ENCODE peak calls at places on chromosomes 1 and 21, in four cellular contexts. One of them, this sample, is unnamed.

GRCh38 chr1:32989160-32989894 is 24.7 kb upstream of the RNF19B start:
- DNase-seq in activated naive CD8-positive, alpha-beta T cell treated with anti-CD3 and anti-CD28 coated beads, Interleukin-2, amount 50 U/mL, for 24 hours: peak; percentile 61
- DNase-seq in renal cortical epithelial cell: peak; percentile 95
- DNase-seq in LoVo: peak; percentile 49
- DNase-seq in this sample: peak; percentile 72

GRCh38 chr1:243253927-243254232 is 1.2 kb downstream of the CEP170 start:
- DNase-seq in activated naive CD8-positive, alpha-beta T cell treated with anti-CD3 and anti-CD28 coated beads, Interleukin-2, amount 50 U/mL, for 24 hours: no peak
- DNase-seq in LoVo: no peak
- DNase-seq in renal cortical epithelial cell: no peak
- DNase-seq in this sample: no peak

GRCh38 chr21:44737706-44738354 is 26.5 kb upstream of the TSPEAR start:
- DNase-seq in activated naive CD8-positive, alpha-beta T cell treated with anti-CD3 and anti-CD28 coated beads, Interleukin-2, amount 50 U/mL, for 24 hours: no peak
- DNase-seq in renal cortical epithelial cell: no peak
- DNase-seq in LoVo: no peak
- DNase-seq in this sample: no peak

GRCh38 chr1:241560511-241561187 is 28.5 kb downstream of the KMO start:
- DNase-seq in LoVo: no peak
- DNase-seq in activated naive CD8-positive, alpha-beta T cell treated with anti-CD3 and anti-CD28 coated beads, Interleukin-2, amount 50 U/mL, for 24 hours: no peak
- DNase-seq in renal cortical epithelial cell: peak; percentile 81
- DNase-seq in this sample: no peak

GRCh38 chr1:14887044-14887443 is 266.5 kb upstream of the TMEM51 start:
- DNase-seq in activated naive CD8-positive, alpha-beta T cell treated with anti-CD3 and anti-CD28 coated beads, Interleukin-2, amount 50 U/mL, for 24 hours: no peak
- DNase-seq in LoVo: no peak
- DNase-seq in renal cortical epithelial cell: no peak
- DNase-seq in this sample: no peak

GRCh38 chr1:43990271-43991199 is 864 bp upstream of the CCDC24 start:
- DNase-seq in LoVo: no peak
- DNase-seq in activated naive CD8-positive, alpha-beta T cell treated with anti-CD3 and anti-CD28 coated beads, Interleukin-2, amount 50 U/mL, for 24 hours: no peak
- DNase-seq in renal cortical epithelial cell: no peak
- DNase-seq in this sample: no peak

GRCh38 chr21:42563261-42564045 is 49.8 kb downstream of the SLC37A1 start:
- DNase-seq in activated naive CD8-positive, alpha-beta T cell treated with anti-CD3 and anti-CD28 coated beads, Interleukin-2, amount 50 U/mL, for 24 hours: no peak
- DNase-seq in renal cortical epithelial cell: no peak
- DNase-seq in LoVo: no peak
- DNase-seq in this sample: no peak

GRCh38 chr1:16302709-16303627 is 49.3 kb downstream of the FBXO42 start:
- DNase-seq in renal cortical epithelial cell: no peak
- DNase-seq in LoVo: no peak
- DNase-seq in activated naive CD8-positive, alpha-beta T cell treated with anti-CD3 and anti-CD28 coated beads, Interleukin-2, amount 50 U/mL, for 24 hours: no peak
- DNase-seq in this sample: no peak

GRCh38 chr1:93614550-93615200 is 67.0 kb downstream of the BCAR3 start:
- DNase-seq in renal cortical epithelial cell: no peak
- DNase-seq in activated naive CD8-positive, alpha-beta T cell treated with anti-CD3 and anti-CD28 coated beads, Interleukin-2, amount 50 U/mL, for 24 hours: no peak
- DNase-seq in LoVo: peak; percentile 52
- DNase-seq in this sample: no peak

GRCh38 chr21:41678944-41679343 is 87.9 kb downstream of the RIPK4 start:
- DNase-seq in activated naive CD8-positive, alpha-beta T cell treated with anti-CD3 and anti-CD28 coated beads, Interleukin-2, amount 50 U/mL, for 24 hours: no peak
- DNase-seq in renal cortical epithelial cell: peak; percentile 99
- DNase-seq in LoVo: peak; percentile 99
- DNase-seq in this sample: peak; percentile 99

GRCh38 chr1:41423511-41424191 is 60.8 kb downstream of the EDN2 start:
- DNase-seq in activated naive CD8-positive, alpha-beta T cell treated with anti-CD3 and anti-CD28 coated beads, Interleukin-2, amount 50 U/mL, for 24 hours: no peak
- DNase-seq in LoVo: no peak
- DNase-seq in renal cortical epithelial cell: no peak
- DNase-seq in this sample: no peak

GRCh38 chr1:3038113-3038551 is 16.9 kb downstream of the ACTRT2 start:
- DNase-seq in activated naive CD8-positive, alpha-beta T cell treated with anti-CD3 and anti-CD28 coated beads, Interleukin-2, amount 50 U/mL, for 24 hours: no peak
- DNase-seq in renal cortical epithelial cell: no peak
- DNase-seq in LoVo: no peak
- DNase-seq in this sample: no peak

GRCh38 chr1:201213106-201213770 is 22.6 kb downstream of the IGFN1 start:
- DNase-seq in renal cortical epithelial cell: no peak
- DNase-seq in activated naive CD8-positive, alpha-beta T cell treated with anti-CD3 and anti-CD28 coated beads, Interleukin-2, amount 50 U/mL, for 24 hours: no peak
- DNase-seq in LoVo: no peak
- DNase-seq in this sample: no peak

GRCh38 chr1:81424056-81424455 is 376.7 kb upstream of the ADGRL2 start:
- DNase-seq in renal cortical epithelial cell: no peak
- DNase-seq in activated naive CD8-positive, alpha-beta T cell treated with anti-CD3 and anti-CD28 coated beads, Interleukin-2, amount 50 U/mL, for 24 hours: no peak
- DNase-seq in LoVo: no peak
- DNase-seq in this sample: no peak

GRCh38 chr1:160813215-160813614 is 17.2 kb downstream of the LY9 start:
- DNase-seq in LoVo: peak; percentile 80
- DNase-seq in activated naive CD8-positive, alpha-beta T cell treated with anti-CD3 and anti-CD28 coated beads, Interleukin-2, amount 50 U/mL, for 24 hours: no peak
- DNase-seq in renal cortical epithelial cell: peak; percentile 50
- DNase-seq in this sample: peak; percentile 67

GRCh38 chr1:238777551-238777950 is 608.8 kb upstream of the CHRM3 start:
- DNase-seq in renal cortical epithelial cell: peak; percentile 42
- DNase-seq in LoVo: no peak
- DNase-seq in activated naive CD8-positive, alpha-beta T cell treated with anti-CD3 and anti-CD28 coated beads, Interleukin-2, amount 50 U/mL, for 24 hours: no peak
- DNase-seq in this sample: no peak

GRCh38 chr1:116990612-116991151 is 10.9 kb upstream of the CD101 start:
- DNase-seq in activated naive CD8-positive, alpha-beta T cell treated with anti-CD3 and anti-CD28 coated beads, Interleukin-2, amount 50 U/mL, for 24 hours: no peak
- DNase-seq in renal cortical epithelial cell: peak; percentile 63
- DNase-seq in LoVo: no peak
- DNase-seq in this sample: no peak

GRCh38 chr1:48532976-48533375 is 61.0 kb upstream of the SPATA6 start:
- DNase-seq in LoVo: no peak
- DNase-seq in activated naive CD8-positive, alpha-beta T cell treated with anti-CD3 and anti-CD28 coated beads, Interleukin-2, amount 50 U/mL, for 24 hours: no peak
- DNase-seq in renal cortical epithelial cell: no peak
- DNase-seq in this sample: no peak

GRCh38 chr1:99756598-99756997 is 9.8 kb downstream of the FRRS1 start:
- DNase-seq in LoVo: peak; percentile 27
- DNase-seq in renal cortical epithelial cell: peak; percentile 99
- DNase-seq in activated naive CD8-positive, alpha-beta T cell treated with anti-CD3 and anti-CD28 coated beads, Interleukin-2, amount 50 U/mL, for 24 hours: no peak
- DNase-seq in this sample: no peak

GRCh38 chr1:29121951-29122661 is 1.6 kb downstream of the TMEM200B start:
- DNase-seq in renal cortical epithelial cell: no peak
- DNase-seq in activated naive CD8-positive, alpha-beta T cell treated with anti-CD3 and anti-CD28 coated beads, Interleukin-2, amount 50 U/mL, for 24 hours: no peak
- DNase-seq in LoVo: no peak
- DNase-seq in this sample: no peak

GRCh38 chr21:38323721-38324591 is 67.2 kb downstream of the KCNJ15 start:
- DNase-seq in activated naive CD8-positive, alpha-beta T cell treated with anti-CD3 and anti-CD28 coated beads, Interleukin-2, amount 50 U/mL, for 24 hours: no peak
- DNase-seq in renal cortical epithelial cell: peak; percentile 96
- DNase-seq in LoVo: peak; percentile 60
- DNase-seq in this sample: no peak

GRCh38 chr1:168469690-168470089 is 74.1 kb downstream of the XCL2 start:
- DNase-seq in renal cortical epithelial cell: peak; percentile 62
- DNase-seq in LoVo: peak; percentile 66
- DNase-seq in activated naive CD8-positive, alpha-beta T cell treated with anti-CD3 and anti-CD28 coated beads, Interleukin-2, amount 50 U/mL, for 24 hours: peak; percentile 58
- DNase-seq in this sample: peak; percentile 38

GRCh38 chr1:216670118-216670870 is 52.9 kb downstream of the ESRRG start:
- DNase-seq in activated naive CD8-positive, alpha-beta T cell treated with anti-CD3 and anti-CD28 coated beads, Interleukin-2, amount 50 U/mL, for 24 hours: no peak
- DNase-seq in LoVo: no peak
- DNase-seq in renal cortical epithelial cell: peak; percentile 41
- DNase-seq in this sample: no peak

GRCh38 chr1:27137544-27138075 is 17.3 kb downstream of the SLC9A1 start:
- DNase-seq in renal cortical epithelial cell: peak; percentile 77
- DNase-seq in LoVo: no peak
- DNase-seq in activated naive CD8-positive, alpha-beta T cell treated with anti-CD3 and anti-CD28 coated beads, Interleukin-2, amount 50 U/mL, for 24 hours: peak; percentile 32
- DNase-seq in this sample: peak; percentile 84

GRCh38 chr1:29548091-29548490 is 311.8 kb downstream of the PTPRU start:
- DNase-seq in renal cortical epithelial cell: no peak
- DNase-seq in activated naive CD8-positive, alpha-beta T cell treated with anti-CD3 and anti-CD28 coated beads, Interleukin-2, amount 50 U/mL, for 24 hours: no peak
- DNase-seq in LoVo: no peak
- DNase-seq in this sample: no peak

GRCh38 chr1:25198731-25199231 is 33.5 kb downstream of the SYF2 start:
- DNase-seq in LoVo: no peak
- DNase-seq in renal cortical epithelial cell: no peak
- DNase-seq in activated naive CD8-positive, alpha-beta T cell treated with anti-CD3 and anti-CD28 coated beads, Interleukin-2, amount 50 U/mL, for 24 hours: peak; percentile 12
- DNase-seq in this sample: no peak

GRCh38 chr1:150836129-150836773 is 28.2 kb upstream of the CTSK start:
- DNase-seq in LoVo: no peak
- DNase-seq in activated naive CD8-positive, alpha-beta T cell treated with anti-CD3 and anti-CD28 coated beads, Interleukin-2, amount 50 U/mL, for 24 hours: no peak
- DNase-seq in renal cortical epithelial cell: peak; percentile 27
- DNase-seq in this sample: peak; percentile 81

GRCh38 chr1:27937524-27937836 is 2.7 kb downstream of the SMPDL3B start:
- DNase-seq in LoVo: no peak
- DNase-seq in activated naive CD8-positive, alpha-beta T cell treated with anti-CD3 and anti-CD28 coated beads, Interleukin-2, amount 50 U/mL, for 24 hours: no peak
- DNase-seq in renal cortical epithelial cell: no peak
- DNase-seq in this sample: no peak

GRCh38 chr1:48182441-48182840 is 40.1 kb upstream of the SLC5A9 start:
- DNase-seq in activated naive CD8-positive, alpha-beta T cell treated with anti-CD3 and anti-CD28 coated beads, Interleukin-2, amount 50 U/mL, for 24 hours: no peak
- DNase-seq in renal cortical epithelial cell: peak; percentile 88
- DNase-seq in LoVo: no peak
- DNase-seq in this sample: peak; percentile 28